ENCODE peak calls at places on chromosomes 13 and 19, in nine cellular contexts. Y is CD8-positive, alpha-beta T cell; U is CD4-positive, alpha-beta T cell; F is spleen; Q is Peyer's patch; I is uterus; M is adrenal gland; N is breast epithelium; H is A549. K is an unnamed sample. For H3K9me3, the result is how much of the 10 kb centered on the place peaks cover.

GRCh38 chr19:3194063-3194702 is 8.5 kb downstream of the NCLN start:
- DNase-seq in N (no peak), Y (no peak), F (no peak), H (no peak), I (no peak), Q (no peak), M (no peak), U (no peak), K (no peak)

GRCh38 chr13:32676242-32676641 is 90.0 kb downstream of the PDS5B start:
- DNase-seq in I (no peak), F (no peak), N (no peak), M (peak), U (no peak), H (no peak), Y (no peak), Q (no peak), K (no peak)

GRCh38 chr13:113508531-113509254 is 18.2 kb upstream of the DCUN1D2 start:
- DNase-seq in Y (no peak), H (no peak), I (no peak), F (no peak), M (no peak), Q (no peak), U (no peak), N (no peak), K (no peak)

GRCh38 chr19:3179739-3180293 is 1.2 kb downstream of the S1PR4 start:
- DNase-seq in I (no peak), N (no peak), Y (peak), H (no peak), U (no peak), M (no peak), F (peak), Q (peak), K (no peak)

GRCh38 chr19:38290631-38291147 is 13.4 kb upstream of the C19orf33 start:
- DNase-seq in I (no peak), F (no peak), Q (no peak), U (no peak), Y (no peak), M (no peak), H (no peak), N (peak), K (no peak)

GRCh38 chr19:32406161-32407003 is 812 bp downstream of the DPY19L3 start:
- DNase-seq in F (no peak), M (no peak), U (no peak), H (no peak), N (no peak), Q (no peak), I (no peak), Y (no peak), K (no peak)

GRCh38 chr13:30577381-30577780 is 40.3 kb upstream of the USPL1 start:
- DNase-seq in U (peak), Y (no peak), F (no peak), H (no peak), Q (no peak), I (no peak), M (peak), N (no peak), K (no peak)

GRCh38 chr13:86601351-86601750 is 802.1 kb upstream of the SLITRK6 start:
- DNase-seq in Y (no peak), F (no peak), I (no peak), M (no peak), N (no peak), H (no peak), Q (no peak), U (no peak), K (no peak)

GRCh38 chr13:110312669-110313031 is 5.6 kb downstream of the COL4A2 start:
- DNase-seq in N (peak), I (peak), M (no peak), H (no peak), Q (no peak), F (no peak), U (no peak), Y (no peak), K (no peak)
- TF ChIP-seq CTCF in N (no peak), I (no peak), M (no peak), H (no peak), Q (no peak), F (no peak), U (no peak), Y (no peak), K (no peak)

GRCh38 chr13:74062933-74063332 is 71.3 kb downstream of the KLF12 start:
- DNase-seq in M (peak), I (peak), U (no peak), F (peak), H (no peak), Y (no peak), Q (no peak), N (no peak), K (peak)
- H3K9me3 ChIP-seq in M (under half), I (under half), U (under half), F (under half), H (under half), Y (under half), Q (under half), N (under half), K (under half)

DNA sequence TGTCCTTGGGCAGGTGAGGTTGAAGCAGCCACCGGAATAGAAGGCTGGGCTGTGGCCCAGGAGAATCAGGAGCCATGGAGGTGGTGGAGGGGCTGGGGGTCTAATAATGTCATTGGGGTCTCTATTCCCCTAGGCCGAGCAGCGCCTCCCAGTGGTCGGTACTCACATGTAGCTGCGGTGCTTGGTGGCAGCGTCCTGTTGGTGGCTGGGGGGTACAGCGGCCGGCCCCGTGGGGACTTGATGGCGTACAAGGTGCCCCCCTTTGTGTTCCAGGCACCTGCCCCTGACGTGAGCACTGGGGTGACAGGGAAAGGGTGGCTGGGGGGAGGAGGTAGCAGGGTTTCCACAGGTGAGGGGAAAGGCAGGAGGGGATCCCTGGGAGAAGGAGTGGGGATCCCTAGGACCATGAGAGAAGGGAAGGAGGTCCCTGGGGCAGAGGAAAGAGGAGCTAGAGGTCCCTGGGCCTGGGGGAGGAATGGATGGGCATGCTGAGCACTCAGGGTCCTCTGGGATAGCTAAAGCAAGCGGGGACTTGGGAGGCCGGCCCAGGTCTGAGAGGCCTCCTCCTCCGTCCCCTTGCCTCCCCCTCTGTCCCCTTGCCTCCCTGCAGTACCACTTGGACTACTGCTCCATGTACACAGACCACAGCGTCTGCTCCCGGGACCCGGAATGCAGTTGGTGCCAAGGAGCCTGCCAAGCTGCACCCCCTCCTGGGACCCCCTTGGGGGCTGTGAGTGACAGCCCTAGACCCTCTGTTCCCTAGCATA is 18.1 kb downstream of the MEGF8 start:
- DNase-seq in Y (no peak), F (no peak), M (no peak), U (no peak), Q (no peak), I (no peak), N (no peak), H (no peak), K (no peak)
- TF ChIP-seq CTCF in Y (no peak), F (no peak), M (no peak), U (no peak), Q (no peak), I (no peak), N (no peak), H (peak), K (no peak)

GRCh38 chr19:54707932-54708331 is 16.3 kb upstream of the KIR3DL3 start:
- DNase-seq in U (no peak), N (no peak), H (no peak), I (no peak), Y (no peak), Q (no peak), F (peak), M (no peak), K (no peak)
- H3K9me3 ChIP-seq in U (under half), N (under half), H (under half), I (under half), Y (under half), Q (under half), F (under half), M (under half), K (under half)

DNA sequence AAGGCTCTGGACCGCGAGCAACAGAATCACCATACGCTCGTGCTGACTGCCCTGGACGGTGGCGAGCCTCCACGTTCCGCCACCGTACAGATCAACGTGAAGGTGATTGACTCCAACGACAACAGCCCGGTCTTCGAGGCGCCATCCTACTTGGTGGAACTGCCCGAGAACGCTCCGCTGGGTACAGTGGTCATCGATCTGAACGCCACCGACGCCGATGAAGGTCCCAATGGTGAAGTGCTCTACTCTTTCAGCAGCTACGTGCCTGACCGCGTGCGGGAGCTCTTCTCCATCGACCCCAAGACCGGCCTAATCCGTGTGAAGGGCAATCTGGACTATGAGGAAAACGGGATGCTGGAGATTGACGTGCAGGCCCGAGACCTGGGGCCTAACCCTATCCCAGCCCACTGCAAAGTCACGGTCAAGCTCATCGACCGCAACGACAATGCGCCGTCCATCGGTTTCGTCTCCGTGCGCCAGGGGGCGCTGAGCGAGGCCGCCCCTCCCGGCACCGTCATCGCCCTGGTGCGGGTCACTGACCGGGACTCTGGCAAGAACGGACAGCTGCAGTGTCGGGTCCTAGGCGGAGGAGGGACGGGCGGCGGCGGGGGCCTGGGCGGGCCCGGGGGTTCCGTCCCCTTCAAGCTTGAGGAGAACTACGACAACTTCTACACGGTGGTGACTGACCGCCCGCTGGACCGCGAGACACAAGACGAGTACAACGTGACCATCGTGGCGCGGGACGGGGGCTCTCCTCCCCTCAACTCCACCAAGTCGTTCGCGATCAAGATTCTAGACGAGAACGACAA is 1.8 kb downstream of the PCDH17 start:
- DNase-seq in I (peak), N (no peak), M (peak), Q (peak), F (peak), Y (no peak), H (no peak), U (no peak), K (no peak)
- TF ChIP-seq CTCF in I (peak), N (no peak), M (peak), Q (no peak), F (no peak), Y (no peak), H (no peak), U (no peak), K (no peak)

GRCh38 chr19:27770095-27770494 is 1442.9 kb downstream of the UQCRFS1 start:
- DNase-seq in N (no peak), Y (no peak), M (no peak), U (no peak), F (no peak), I (no peak), H (no peak), Q (no peak), K (no peak)
- H3K9me3 ChIP-seq in N (half or more), Y (under half), M (under half), U (half or more), F (half or more), I (under half), H (half or more), Q (under half), K (under half)

K was measured in colonic mucosa.